ENCODE peak calls at places on chromosome 22, in four cellular contexts. S is HEK293T, H is K562, C is GM12878. M is an unnamed sample.

GRCh38 chr22:37248251-37248650 is 4.2 kb upstream of the RAC2 start:
- DNase-seq in S (no peak), H (no peak), C (no peak), M (no peak)

GRCh38 chr22:37664249-37665101 is 6.0 kb downstream of the PDXP start:
- DNase-seq in S (no peak), H (no peak), C (no peak), M (peak)

GRCh38 chr22:28728621-28729313 is 12.9 kb downstream of the CHEK2 start:
- DNase-seq in S (no peak), H (no peak), C (no peak), M (no peak)

GRCh38 chr22:27749597-27750225 is 51.8 kb downstream of the MN1 start:
- DNase-seq in S (no peak), H (no peak), C (no peak), M (no peak)

GRCh38 chr22:26890870-26891269 is 233.5 kb downstream of the MIAT start:
- DNase-seq in S (no peak), H (no peak), C (no peak), M (no peak)

GRCh38 chr22:27726726-27727449 is 74.7 kb downstream of the MN1 start:
- DNase-seq in S (peak), H (peak), C (no peak), M (peak)

GRCh38 chr22:26526165-26526564 is 13.9 kb upstream of the TFIP11 start:
- DNase-seq in S (no peak), H (no peak), C (no peak), M (no peak)

GRCh38 chr22:32237905-32238304 is 17.2 kb downstream of the SLC5A4 start:
- DNase-seq in S (no peak), H (no peak), C (no peak), M (no peak)

GRCh38 chr22:38050720-38051119 is 6.5 kb upstream of the PICK1 start:
- DNase-seq in S (no peak), H (no peak), C (no peak), M (no peak)

GRCh38 chr22:24302591-24302990 is 32.0 kb downstream of the SPECC1L start:
- DNase-seq in S (no peak), H (no peak), C (no peak), M (peak)

GRCh38 chr22:21921729-21922128 is 30.9 kb downstream of the PPM1F start:
- DNase-seq in S (no peak), H (no peak), C (no peak), M (no peak)

DNA sequence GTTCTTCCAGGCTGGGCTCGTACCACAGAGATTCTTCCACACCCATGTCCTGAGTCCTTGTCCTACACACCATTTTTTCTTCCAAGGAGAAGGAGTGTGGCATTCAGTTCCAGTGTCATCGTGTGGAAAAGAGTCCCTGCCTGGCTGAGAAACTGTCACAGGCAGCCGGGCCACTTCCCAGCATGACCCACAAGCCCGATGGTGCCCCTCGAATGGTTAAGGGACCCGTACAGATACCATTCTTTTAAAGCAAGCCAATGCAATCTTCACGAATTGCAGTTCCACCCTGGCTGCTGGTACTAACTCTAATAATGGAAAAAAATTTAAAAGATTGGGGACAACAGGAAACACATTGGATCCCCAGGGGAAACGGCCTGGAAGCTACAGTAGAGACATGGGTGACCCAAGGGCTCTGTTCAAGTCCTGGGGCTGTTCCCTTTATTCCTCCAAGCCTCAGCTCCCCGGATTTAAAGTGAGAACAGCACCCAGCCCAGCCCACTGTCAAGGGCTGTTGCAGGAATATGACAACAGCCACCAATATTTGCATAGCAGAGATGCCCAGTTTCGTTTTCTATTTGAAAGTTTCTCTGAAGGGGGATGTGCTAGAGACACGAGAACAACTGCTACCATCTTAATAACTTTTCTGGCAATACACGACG is 80.9 kb upstream of the WNT7B start:
- DNase-seq in S (no peak), H (no peak), C (peak), M (no peak)
- TF ChIP-seq FOXK2 in S (no peak), H (no peak), C (peak), M (no peak)

GRCh38 chr22:41482319-41482935 is 13.5 kb downstream of the ACO2 start:
- DNase-seq in S (no peak), H (no peak), C (no peak), M (no peak)
- TF ChIP-seq FOXK2 in S (no peak), H (no peak), C (no peak), M (no peak)

GRCh38 chr22:34976474-34976873 is 89.5 kb upstream of the ISX start:
- DNase-seq in S (no peak), H (peak), C (no peak), M (no peak)
- TF ChIP-seq FOXK2 in S (no peak), H (no peak), C (no peak), M (no peak)

DNA sequence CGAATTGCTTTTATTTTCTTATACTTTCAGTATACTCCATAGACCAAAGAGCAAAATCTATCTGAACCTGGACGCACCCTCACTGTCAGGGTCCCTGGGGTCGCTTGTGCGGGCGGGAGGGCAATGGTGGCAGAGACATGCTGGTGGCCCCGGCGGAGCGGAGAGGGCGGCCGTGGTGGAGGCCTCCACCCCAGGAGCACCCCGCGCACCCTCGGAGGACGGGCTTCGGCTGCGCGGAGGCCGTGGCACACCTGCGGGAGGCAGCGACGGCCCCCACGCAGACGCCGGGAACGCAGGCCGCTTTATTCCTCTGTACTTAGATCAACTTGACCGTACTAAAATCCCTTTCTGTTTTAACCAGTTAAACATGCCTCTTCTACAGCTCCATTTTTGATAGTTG is 1077.4 kb downstream of the BRD1 start:
- DNase-seq in S (no peak), H (no peak), C (no peak), M (no peak)
- TF ChIP-seq FOXK2 in S (no peak), H (no peak), C (no peak), M (no peak)